ENCODE peak calls at places on chromosome 3, in four cellular contexts. P is NCI-H345, E is NAMALWA, L is T-cell. Y is an unnamed sample.

GRCh38 chr3:184710870-184711365 is 946 bp downstream of the MAGEF1 start:
- DNase-seq in L (peak), E (peak), P (peak), Y (no peak)

GRCh38 chr3:119349353-119349752 is 55.2 kb downstream of the ARHGAP31 start:
- DNase-seq in P (no peak), E (no peak), L (no peak), Y (peak)

GRCh38 chr3:183710231-183710630 is 12.6 kb downstream of the YEATS2 start:
- DNase-seq in P (no peak), E (no peak), L (no peak), Y (no peak)

GRCh38 chr3:105466072-105466471 is 99.4 kb downstream of the ALCAM start:
- DNase-seq in L (no peak), P (no peak), E (no peak), Y (no peak)

GRCh38 chr3:13698498-13698897 is 149.6 kb downstream of the FBLN2 start:
- DNase-seq in P (peak), E (no peak), L (no peak), Y (no peak)

GRCh38 chr3:70861855-70862254 is 549.4 kb upstream of the MDFIC2 start:
- DNase-seq in L (no peak), E (no peak), P (no peak), Y (no peak)

GRCh38 chr3:71191031-71191482 is 392.5 kb downstream of the FOXP1 start:
- DNase-seq in P (no peak), E (no peak), L (no peak), Y (no peak)

GRCh38 chr3:191484461-191484860 is 23.5 kb downstream of the PYDC2 start:
- DNase-seq in L (no peak), E (no peak), P (no peak), Y (no peak)

GRCh38 chr3:170485696-170486095 is 67.0 kb downstream of the CLDN11 start:
- DNase-seq in L (no peak), E (no peak), P (no peak), Y (no peak)

GRCh38 chr3:52039426-52039825 is 16.9 kb downstream of the DUSP7 start:
- DNase-seq in E (no peak), L (no peak), P (no peak), Y (no peak)

GRCh38 chr3:12471228-12471627 is 13.1 kb upstream of the TSEN2 start:
- DNase-seq in P (no peak), L (no peak), E (no peak), Y (no peak)

GRCh38 chr3:19489936-19490335 is 341.6 kb downstream of the KCNH8 start:
- DNase-seq in P (no peak), E (no peak), L (no peak), Y (no peak)

GRCh38 chr3:98558100-98558499 is 26.3 kb downstream of the GPR15 start:
- DNase-seq in L (no peak), P (no peak), E (no peak), Y (no peak)

GRCh38 chr3:197258168-197258755 is 40.1 kb downstream of the DLG1 start:
- DNase-seq in E (no peak), P (no peak), L (no peak), Y (no peak)

GRCh38 chr3:53069422-53070068 is 23.7 kb upstream of the SFMBT1 start:
- DNase-seq in L (no peak), E (no peak), P (no peak), Y (no peak)

GRCh38 chr3:55074861-55075260 is 147.0 kb upstream of the LRTM1 start:
- DNase-seq in L (no peak), E (no peak), P (no peak), Y (no peak)

GRCh38 chr3:52986049-52986448 is 59.8 kb downstream of the SFMBT1 start:
- DNase-seq in P (no peak), L (no peak), E (no peak), Y (no peak)

GRCh38 chr3:42097166-42097946 is 6.2 kb downstream of the TRAK1 start:
- DNase-seq in P (no peak), E (no peak), L (no peak), Y (no peak)

GRCh38 chr3:45088543-45088942 is 57.6 kb downstream of the CDCP1 start:
- DNase-seq in L (no peak), E (no peak), P (peak), Y (no peak)

Y was measured in endothelial cell.